ENCODE peak calls at places on chromosomes 5 and 9, in six cellular contexts. V is body of pancreas, M is endothelial cell, B is NCI-H460, E is NCI-H82, A is glomerular endothelial cell. G is an unnamed sample.

GRCh38 chr5:173472164-173472563 is 143.9 kb upstream of the STC2 start:
- DNase-seq in M (no peak), B (peak; percentile 96), A (no peak), V (peak; percentile 80), E (no peak), G (peak; percentile 37)

GRCh38 chr9:18357321-18357720 is 116.6 kb upstream of the ADAMTSL1 start:
- DNase-seq in E (no peak), V (no peak), B (no peak), M (no peak), A (no peak), G (no peak)

GRCh38 chr5:132239776-132240175 is 12.1 kb upstream of the P4HA2 start:
- DNase-seq in E (no peak), M (no peak), B (no peak), A (no peak), V (no peak), G (no peak)

GRCh38 chr5:75049581-75050274 is 2.6 kb downstream of the GCNT4 start:
- DNase-seq in E (peak; percentile 78), V (peak; percentile 73), M (peak; percentile 62), A (no peak), B (peak; percentile 67), G (peak; percentile 73)

GRCh38 chr9:77926314-77926959 is 105.2 kb downstream of the GNAQ start:
- DNase-seq in V (no peak), A (no peak), B (peak; percentile 6), M (no peak), E (no peak), G (no peak)

GRCh38 chr5:132389453-132390286 is 20.2 kb downstream of the SLC22A5 start:
- DNase-seq in A (no peak), V (no peak), M (no peak), B (no peak), E (no peak), G (no peak)

GRCh38 chr9:104322581-104322980 is 181.5 kb upstream of the OR13F1 start:
- DNase-seq in E (no peak), A (no peak), V (no peak), M (no peak), B (no peak), G (no peak)

GRCh38 chr5:31651241-31651640 is 12.3 kb downstream of the PDZD2 start:
- DNase-seq in B (no peak), M (no peak), V (no peak), E (no peak), A (no peak), G (no peak)

GRCh38 chr9:127521919-127522304 is 70.6 kb downstream of the LRSAM1 start:
- DNase-seq in E (no peak), M (no peak), B (no peak), V (peak; percentile 65), A (no peak), G (peak; percentile 40)

GRCh38 chr5:95773325-95774059 is 42.4 kb downstream of the RHOBTB3 start:
- DNase-seq in M (no peak), B (peak; percentile 41), E (no peak), V (no peak), A (no peak), G (no peak)

GRCh38 chr9:136700959-136701664 is 11.3 kb upstream of the DIPK1B start:
- DNase-seq in A (no peak), B (no peak), E (peak; percentile 32), M (peak; percentile 11), V (no peak), G (no peak)